ENCODE peak calls at places on chromosomes 5 and 9, in five cellular contexts. One of them, this sample, is unnamed.

GRCh38 chr5:107672212-107673105 is 1.7 kb upstream of the EFNA5 start:
- DNase-seq in activated CD4-positive, alpha-beta memory T cell treated with anti-CD3 and anti-CD28 coated beads, Interleukin-2, amount 10 ng/mL, durations not matched to agents 7 days and 5 days: no peak
- DNase-seq in left ventricle myocardium inferior: peak
- DNase-seq in RPMI7951: peak
- DNase-seq in Kasumi-1: peak
- DNase-seq in this sample: peak

GRCh38 chr9:90891656-90892055 is 90.0 kb downstream of the SYK start:
- DNase-seq in activated CD4-positive, alpha-beta memory T cell treated with anti-CD3 and anti-CD28 coated beads, Interleukin-2, amount 10 ng/mL, durations not matched to agents 7 days and 5 days: no peak
- DNase-seq in left ventricle myocardium inferior: no peak
- DNase-seq in RPMI7951: no peak
- DNase-seq in Kasumi-1: no peak
- DNase-seq in this sample: no peak

GRCh38 chr5:172571892-172572291 is 69.2 kb upstream of the NEURL1B start:
- DNase-seq in activated CD4-positive, alpha-beta memory T cell treated with anti-CD3 and anti-CD28 coated beads, Interleukin-2, amount 10 ng/mL, durations not matched to agents 7 days and 5 days: no peak
- DNase-seq in left ventricle myocardium inferior: no peak
- DNase-seq in RPMI7951: no peak
- DNase-seq in Kasumi-1: no peak
- DNase-seq in this sample: no peak

GRCh38 chr9:95150903-95151302 is 166.6 kb downstream of the FANCC start:
- DNase-seq in activated CD4-positive, alpha-beta memory T cell treated with anti-CD3 and anti-CD28 coated beads, Interleukin-2, amount 10 ng/mL, durations not matched to agents 7 days and 5 days: no peak
- DNase-seq in left ventricle myocardium inferior: no peak
- DNase-seq in RPMI7951: no peak
- DNase-seq in Kasumi-1: no peak
- DNase-seq in this sample: no peak

GRCh38 chr5:15502208-15502607 is 2.2 kb downstream of the FBXL7 start:
- DNase-seq in activated CD4-positive, alpha-beta memory T cell treated with anti-CD3 and anti-CD28 coated beads, Interleukin-2, amount 10 ng/mL, durations not matched to agents 7 days and 5 days: no peak
- DNase-seq in left ventricle myocardium inferior: no peak
- DNase-seq in RPMI7951: peak
- DNase-seq in Kasumi-1: no peak
- DNase-seq in this sample: no peak

GRCh38 chr5:167294861-167295685 is 996.4 kb upstream of the WWC1 start:
- DNase-seq in activated CD4-positive, alpha-beta memory T cell treated with anti-CD3 and anti-CD28 coated beads, Interleukin-2, amount 10 ng/mL, durations not matched to agents 7 days and 5 days: no peak
- DNase-seq in left ventricle myocardium inferior: no peak
- DNase-seq in RPMI7951: peak
- DNase-seq in Kasumi-1: no peak
- DNase-seq in this sample: no peak

GRCh38 chr5:60722416-60722815 is 22.4 kb upstream of the DEPDC1B start:
- DNase-seq in activated CD4-positive, alpha-beta memory T cell treated with anti-CD3 and anti-CD28 coated beads, Interleukin-2, amount 10 ng/mL, durations not matched to agents 7 days and 5 days: no peak
- DNase-seq in left ventricle myocardium inferior: no peak
- DNase-seq in RPMI7951: no peak
- DNase-seq in Kasumi-1: no peak
- DNase-seq in this sample: no peak

GRCh38 chr9:38358390-38359296 is 33.9 kb upstream of the ALDH1B1 start:
- DNase-seq in activated CD4-positive, alpha-beta memory T cell treated with anti-CD3 and anti-CD28 coated beads, Interleukin-2, amount 10 ng/mL, durations not matched to agents 7 days and 5 days: no peak
- DNase-seq in left ventricle myocardium inferior: no peak
- DNase-seq in RPMI7951: peak
- DNase-seq in Kasumi-1: no peak
- DNase-seq in this sample: no peak

GRCh38 chr5:160556886-160557285 is 135.2 kb downstream of the PTTG1 start:
- DNase-seq in activated CD4-positive, alpha-beta memory T cell treated with anti-CD3 and anti-CD28 coated beads, Interleukin-2, amount 10 ng/mL, durations not matched to agents 7 days and 5 days: no peak
- DNase-seq in left ventricle myocardium inferior: no peak
- DNase-seq in RPMI7951: peak
- DNase-seq in Kasumi-1: no peak
- DNase-seq in this sample: no peak

GRCh38 chr5:4359847-4360246 is 764.2 kb downstream of the IRX1 start:
- DNase-seq in activated CD4-positive, alpha-beta memory T cell treated with anti-CD3 and anti-CD28 coated beads, Interleukin-2, amount 10 ng/mL, durations not matched to agents 7 days and 5 days: no peak
- DNase-seq in left ventricle myocardium inferior: no peak
- DNase-seq in RPMI7951: no peak
- DNase-seq in Kasumi-1: no peak
- DNase-seq in this sample: no peak

GRCh38 chr5:143010335-143010734 is 240.2 kb downstream of the ARHGAP26 start:
- DNase-seq in activated CD4-positive, alpha-beta memory T cell treated with anti-CD3 and anti-CD28 coated beads, Interleukin-2, amount 10 ng/mL, durations not matched to agents 7 days and 5 days: no peak
- DNase-seq in left ventricle myocardium inferior: no peak
- DNase-seq in RPMI7951: no peak
- DNase-seq in Kasumi-1: no peak
- DNase-seq in this sample: no peak

This sample was measured in gastrocnemius medialis.